ENCODE peak calls at places on chromosomes 11 and 22, in four cellular contexts. C, M, F and V are unnamed samples.

GRCh38 chr11:129143335-129143734 is 48.8 kb downstream of the ARHGAP32 start:
- DNase-seq in M (peak; percentile 91), C (peak; percentile 97), F (no peak), V (peak; percentile 99)

GRCh38 chr11:8913961-8914660 is 3.1 kb downstream of the AKIP1 start:
- DNase-seq in C (peak; percentile 37), F (peak; percentile 31), M (peak; percentile 29), V (peak; percentile 39)

GRCh38 chr11:15170170-15170569 is 55.4 kb downstream of the INSC start:
- DNase-seq in C (peak; percentile 16), F (no peak), M (no peak), V (peak; percentile 54)

GRCh38 chr11:64810891-64811272 is 531 bp upstream of the MEN1 start:
- DNase-seq in F (no peak), C (peak; percentile 77), M (no peak), V (no peak)

GRCh38 chr11:80958414-80958813 is 1517.6 kb upstream of the TENM4 start:
- DNase-seq in C (no peak), F (no peak), M (peak; percentile 4), V (peak; percentile 1)

GRCh38 chr11:93655581-93656255 is 5.8 kb upstream of the CEP295 start:
- DNase-seq in M (no peak), C (no peak), F (no peak), V (no peak)

GRCh38 chr11:61065955-61066638 is 36.2 kb upstream of the CD5 start:
- DNase-seq in F (no peak), C (no peak), M (no peak), V (no peak)

GRCh38 chr11:47944555-47945128 is 35.7 kb upstream of the PTPRJ start:
- DNase-seq in F (no peak), M (no peak), C (no peak), V (no peak)

GRCh38 chr11:113198907-113199660 is 115.3 kb upstream of the TTC12 start:
- DNase-seq in F (no peak), C (no peak), M (peak; percentile 70), V (no peak)

GRCh38 chr11:3855808-3856491 is 486 bp downstream of the STIM1 start:
- DNase-seq in M (peak; percentile 33), C (no peak), F (peak; percentile 49), V (no peak)

GRCh38 chr22:41028841-41029240 is 63.6 kb upstream of the EP300 start:
- DNase-seq in F (no peak), M (peak; percentile 31), C (peak; percentile 64), V (peak; percentile 94)

GRCh38 chr22:44340271-44341239 is 27.8 kb upstream of the SHISAL1 start:
- DNase-seq in F (no peak), C (no peak), M (no peak), V (no peak)

GRCh38 chr11:120867531-120867930 is 156.4 kb upstream of the TBCEL start:
- DNase-seq in M (no peak), C (no peak), F (no peak), V (no peak)

GRCh38 chr11:91802475-91802874 is 422.1 kb upstream of the FAT3 start:
- DNase-seq in M (no peak), F (no peak), C (no peak), V (no peak)

GRCh38 chr22:22060200-22061084 is 77.9 kb upstream of the TOP3B start:
- DNase-seq in M (peak; percentile 44), F (peak; percentile 99), C (peak; percentile 40), V (peak; percentile 24)

GRCh38 chr11:78796956-78797355 is 222.3 kb upstream of the NARS2 start:
- DNase-seq in C (no peak), M (peak; percentile 14), F (no peak), V (peak; percentile 100)

GRCh38 chr22:32475428-32476010 is 908 bp downstream of the FBXO7 start:
- DNase-seq in M (peak; percentile 33), C (no peak), F (no peak), V (no peak)

GRCh38 chr11:60859616-60860250 is 4.0 kb upstream of the PTGDR2 start:
- DNase-seq in F (no peak), C (no peak), M (no peak), V (no peak)

GRCh38 chr11:44351006-44351660 is 41.2 kb upstream of the ALX4 start:
- DNase-seq in C (no peak), M (no peak), F (no peak), V (no peak)

GRCh38 chr11:10648896-10649295 is 44.7 kb downstream of the IRAG1 start:
- DNase-seq in F (no peak), C (no peak), M (no peak), V (no peak)

GRCh38 chr22:22894740-22895731 is 7.4 kb downstream of the IGLL5 start:
- DNase-seq in C (no peak), M (no peak), F (peak; percentile 56), V (no peak)

GRCh38 chr22:26709617-26710390 is 52.4 kb downstream of the MIAT start:
- DNase-seq in C (no peak), F (no peak), M (no peak), V (peak; percentile 76)

GRCh38 chr11:98090861-98091575 is 929.7 kb upstream of the CNTN5 start:
- DNase-seq in C (no peak), M (no peak), F (no peak), V (no peak)

GRCh38 chr22:20432244-20432686 is 5.4 kb downstream of the SCARF2 start:
- DNase-seq in C (no peak), M (no peak), F (no peak), V (no peak)

GRCh38 chr11:12232819-12233601 is 122.6 kb downstream of the MICAL2 start:
- DNase-seq in F (no peak), M (peak; percentile 52), C (no peak), V (peak; percentile 95)

GRCh38 chr11:116703421-116703820 is 69.4 kb downstream of the BUD13 start:
- DNase-seq in M (no peak), F (no peak), C (no peak), V (no peak)

GRCh38 chr11:11789735-11790369 is 51.9 kb upstream of the USP47 start:
- DNase-seq in M (peak; percentile 34), F (peak; percentile 24), C (no peak), V (peak; percentile 40)

GRCh38 chr11:122626266-122626665 is 29.3 kb upstream of the UBASH3B start:
- DNase-seq in M (no peak), C (no peak), F (no peak), V (no peak)

GRCh38 chr11:117936973-117937372 is 7.8 kb upstream of the TMPRSS13 start:
- DNase-seq in F (no peak), M (no peak), C (no peak), V (no peak)
- TF ChIP-seq CEBPB in F (no peak), M (no peak), C (no peak), V (no peak)

DNA sequence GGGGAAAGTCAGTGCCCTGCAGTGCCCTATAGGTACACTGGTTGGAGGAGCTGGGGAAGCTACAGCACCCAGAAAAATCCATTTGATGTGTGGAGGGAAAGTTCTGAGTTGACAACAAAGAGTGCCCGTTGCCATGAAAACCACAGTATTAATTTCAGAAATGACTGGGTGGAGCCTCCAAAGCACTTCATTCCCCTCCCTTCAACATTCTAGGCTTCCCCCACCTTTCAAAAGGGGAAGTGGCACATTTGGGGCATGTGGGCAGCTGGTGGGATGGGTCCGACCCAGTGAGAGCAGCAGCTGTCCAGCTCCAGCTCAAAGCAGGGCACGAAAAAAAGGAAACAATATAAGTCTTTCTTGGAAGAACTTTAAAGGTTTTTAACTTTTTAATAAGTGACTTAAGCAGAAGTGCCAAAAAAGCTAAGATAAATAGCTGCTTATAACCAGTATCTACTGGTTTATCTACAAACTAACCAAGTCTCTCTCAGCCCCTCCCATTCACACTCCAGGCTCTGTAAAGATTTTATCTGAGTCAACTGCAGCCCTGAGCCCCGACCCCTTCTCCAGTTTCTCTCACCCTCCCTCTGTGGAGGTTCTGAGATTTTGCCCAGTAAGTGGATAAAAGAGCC is 9.0 kb upstream of the AHNAK start:
- DNase-seq in M (no peak), C (no peak), F (no peak), V (peak; percentile 30)
- TF ChIP-seq MAZ in M (no peak), C (no peak), F (no peak), V (no peak)

GRCh38 chr11:117793521-117793920 is 3.5 kb downstream of the DSCAML1 start:
- DNase-seq in M (no peak), F (no peak), C (no peak), V (no peak)

GRCh38 chr11:117794144-117794543 is 2.9 kb downstream of the DSCAML1 start:
- DNase-seq in M (no peak), C (no peak), F (no peak), V (no peak)

GRCh38 chr11:117792992-117793391 is 4.0 kb downstream of the DSCAML1 start:
- DNase-seq in F (no peak), C (no peak), M (no peak), V (no peak)

GRCh38 chr11:117794772-117795629 is 2.0 kb downstream of the DSCAML1 start:
- DNase-seq in F (no peak), C (no peak), M (no peak), V (no peak)

DNA sequence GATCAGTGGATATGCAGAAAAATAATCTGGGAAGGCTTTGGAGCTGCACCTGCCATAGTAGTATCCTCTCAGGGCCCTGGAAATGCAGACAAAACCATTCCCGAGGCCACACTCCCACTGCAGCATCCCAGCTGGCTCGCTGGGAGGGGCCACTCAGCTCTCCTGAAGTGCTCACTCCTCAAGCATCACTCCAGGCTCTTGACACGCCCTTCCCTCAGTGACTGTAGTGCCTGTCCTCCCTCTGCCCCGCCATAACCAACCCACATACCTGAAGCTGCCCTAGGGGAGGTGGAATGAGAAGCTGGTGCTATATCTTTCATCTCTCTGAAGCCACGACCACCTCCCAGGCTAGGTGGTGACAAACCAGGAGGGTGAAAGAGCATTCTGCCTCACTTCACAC is 4.8 kb downstream of the DSCAML1 start:
- DNase-seq in M (no peak), C (no peak), F (no peak), V (no peak)
- TF ChIP-seq CEBPB in M (no peak), C (no peak), F (no peak), V (no peak)

GRCh38 chr11:126683766-126684728 is 316.5 kb downstream of the KIRREL3 start:
- DNase-seq in C (no peak), F (no peak), M (no peak), V (no peak)

GRCh38 chr11:126679033-126679432 is 321.5 kb downstream of the KIRREL3 start:
- DNase-seq in F (no peak), M (no peak), C (no peak), V (no peak)

GRCh38 chr11:126676536-126676935 is 321.1 kb downstream of the ST3GAL4 start:
- DNase-seq in C (no peak), F (no peak), M (no peak), V (no peak)

GRCh38 chr11:126682590-126682989 is 318.0 kb downstream of the KIRREL3 start:
- DNase-seq in C (no peak), F (no peak), M (no peak), V (no peak)

GRCh38 chr11:126680109-126680508 is 320.5 kb downstream of the KIRREL3 start:
- DNase-seq in C (no peak), F (peak; percentile 14), M (no peak), V (peak; percentile 29)
- TF ChIP-seq MAZ in C (no peak), F (no peak), M (no peak), V (no peak)

GRCh38 chr11:72522186-72522585 is 87.9 kb upstream of the CLPB start:
- DNase-seq in C (no peak), F (no peak), M (no peak), V (no peak)
- TF ChIP-seq CEBPB in C (no peak), F (no peak), M (no peak), V (no peak)